ENCODE peak calls at places on chromosomes 13 and 19, in seven cellular contexts. W is transverse colon, V is H1, L is tibial nerve, N is upper lobe of left lung, P is stomach, Y is HepG2. R is an unnamed sample.

GRCh38 chr19:23475477-23475876 is 80.2 kb upstream of the ZNF91 start:
- DNase-seq in W (no peak), V (no peak), L (no peak), N (no peak), P (no peak), Y (no peak), R (no peak)

GRCh38 chr13:25213716-25214115 is 41.6 kb upstream of the AMER2 start:
- DNase-seq in W (no peak), V (no peak), L (no peak), N (no peak), P (no peak), Y (no peak), R (no peak)

GRCh38 chr13:37995052-37995451 is 125.5 kb upstream of the TRPC4 start:
- DNase-seq in W (no peak), V (no peak), L (no peak), N (no peak), P (no peak), Y (no peak), R (no peak)

GRCh38 chr19:18611327-18612050 is 1.2 kb upstream of the TMEM59L start:
- DNase-seq in W (no peak), V (peak; percentile 81), L (no peak), N (peak; percentile 81), P (no peak), Y (peak; percentile 76), R (no peak)

GRCh38 chr13:77429320-77430142 is 102.6 kb upstream of the MYCBP2 start:
- DNase-seq in W (no peak), V (no peak), L (no peak), N (no peak), P (no peak), Y (no peak), R (no peak)

GRCh38 chr13:99656843-99657506 is 155.7 kb downstream of the TM9SF2 start:
- DNase-seq in W (no peak), V (no peak), L (no peak), N (no peak), P (no peak), Y (no peak), R (no peak)

GRCh38 chr19:49878744-49879070 is 1.2 kb downstream of the TBC1D17 start:
- DNase-seq in W (no peak), V (no peak), L (no peak), N (no peak), P (no peak), Y (no peak), R (peak; percentile 43)

GRCh38 chr19:46840157-46840942 is 10.3 kb downstream of the AP2S1 start:
- DNase-seq in W (peak; percentile 51), V (peak; percentile 60), L (peak; percentile 28), N (no peak), P (peak; percentile 57), Y (peak; percentile 63), R (peak; percentile 71)

GRCh38 chr19:33445752-33446070 is 72.2 kb downstream of the CEBPG start:
- DNase-seq in W (no peak), V (no peak), L (no peak), N (no peak), P (no peak), Y (no peak), R (no peak)

GRCh38 chr13:46759861-46760260 is 37.1 kb downstream of the ESD start:
- DNase-seq in W (peak; percentile 20), V (no peak), L (no peak), N (no peak), P (no peak), Y (no peak), R (no peak)

GRCh38 chr19:17076539-17076919 is 952 bp downstream of the MYO9B start:
- DNase-seq in W (peak; percentile 27), V (no peak), L (no peak), N (no peak), P (no peak), Y (no peak), R (no peak)

GRCh38 chr13:42266464-42266863 is 5.5 kb upstream of the AKAP11 start:
- DNase-seq in W (no peak), V (no peak), L (no peak), N (no peak), P (no peak), Y (no peak), R (no peak)

GRCh38 chr13:37617162-37617561 is 18.6 kb upstream of the POSTN start:
- DNase-seq in W (no peak), V (no peak), L (no peak), N (no peak), P (no peak), Y (no peak), R (no peak)

GRCh38 chr13:110217811-110218210 is 89.1 kb downstream of the COL4A1 start:
- DNase-seq in W (no peak), V (no peak), L (no peak), N (no peak), P (no peak), Y (no peak), R (no peak)

GRCh38 chr13:110225609-110226008 is 81.3 kb downstream of the COL4A1 start:
- DNase-seq in W (no peak), V (no peak), L (no peak), N (no peak), P (no peak), Y (no peak), R (no peak)

GRCh38 chr13:110218601-110219201 is 88.3 kb downstream of the COL4A1 start:
- DNase-seq in W (no peak), V (no peak), L (no peak), N (peak; percentile 59), P (no peak), Y (no peak), R (no peak)

GRCh38 chr13:110225007-110225406 is 82.0 kb downstream of the COL4A1 start:
- DNase-seq in W (no peak), V (no peak), L (no peak), N (no peak), P (no peak), Y (no peak), R (no peak)

DNA sequence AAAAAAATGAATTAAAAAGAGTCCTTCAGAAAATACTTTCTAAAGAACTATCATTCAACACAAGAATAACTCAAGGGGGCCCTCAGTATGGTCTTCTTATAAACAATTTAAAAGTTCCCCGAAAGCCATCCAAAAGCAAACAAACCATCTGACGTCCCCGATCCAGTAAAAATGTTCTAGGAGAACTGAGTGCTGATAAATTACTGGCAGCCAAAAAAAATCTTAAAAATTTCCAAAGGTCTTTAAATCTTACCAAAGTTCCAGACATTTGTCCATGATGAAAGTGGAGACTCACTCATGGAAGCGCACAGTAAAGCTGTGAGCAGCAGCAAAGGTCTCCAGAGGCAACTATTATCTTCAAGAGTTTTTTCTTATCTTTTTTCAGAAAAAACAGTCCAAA is 85.6 kb downstream of the COL4A1 start:
- DNase-seq in W (no peak), V (no peak), L (no peak), N (no peak), P (no peak), Y (no peak), R (no peak)
- TF ChIP-seq EP300 in W (no peak), V (no peak), L (no peak), N (no peak), P (no peak), Y (no peak), R (no peak)

GRCh38 chr13:44307255-44307654 is 66.4 kb upstream of the SERP2 start:
- DNase-seq in W (no peak), V (no peak), L (no peak), N (no peak), P (no peak), Y (no peak), R (no peak)
- H3K27ac ChIP-seq in W (peak overlapping the region; percentile 83), V (no peak overlapping the region), L (peak overlapping the region; percentile 63), N (peak overlapping the region; percentile 91), P (peak overlapping the region; percentile 84), Y (no peak overlapping the region), R (peak overlapping the region; percentile 2)

DNA sequence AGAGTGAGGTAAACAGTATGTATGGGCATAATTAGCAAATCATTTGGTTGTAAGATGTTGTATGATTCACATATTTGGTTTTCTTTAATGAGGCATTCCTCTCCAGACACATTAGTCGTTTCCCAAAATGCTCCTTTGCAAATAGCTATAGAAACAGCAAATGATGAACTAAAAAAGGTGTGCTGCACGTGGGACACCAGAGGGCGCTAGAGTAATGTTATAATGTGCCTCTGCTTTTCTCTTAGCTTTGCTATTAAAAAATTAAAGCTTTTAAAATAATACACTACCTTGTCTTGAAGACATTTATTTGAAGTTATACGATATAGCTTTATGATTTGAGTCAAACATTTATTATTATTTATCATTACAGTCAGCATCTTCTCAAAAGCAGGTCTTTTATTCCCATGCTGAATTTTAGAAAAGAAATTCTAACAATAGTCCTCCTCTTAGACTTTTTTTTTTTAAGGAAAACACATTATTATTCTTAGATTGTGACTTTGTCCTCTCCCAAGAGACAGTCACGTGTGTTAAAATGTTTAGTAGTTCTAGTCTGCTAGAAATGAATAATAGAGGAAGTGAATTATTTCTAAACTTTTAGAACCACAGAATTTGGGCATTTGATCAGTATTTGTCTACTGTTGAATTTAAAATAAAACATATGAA is 121.6 kb upstream of the FRY start:
- DNase-seq in W (peak; percentile 46), V (no peak), L (peak; percentile 52), N (no peak), P (peak; percentile 53), Y (peak; percentile 45), R (peak; percentile 20)
- TF ChIP-seq CTCF in W (peak; percentile 70), V (peak; percentile 65), L (peak; percentile 78), N (peak; percentile 82), P (no peak), Y (peak; percentile 77), R (peak; percentile 77)

DNA sequence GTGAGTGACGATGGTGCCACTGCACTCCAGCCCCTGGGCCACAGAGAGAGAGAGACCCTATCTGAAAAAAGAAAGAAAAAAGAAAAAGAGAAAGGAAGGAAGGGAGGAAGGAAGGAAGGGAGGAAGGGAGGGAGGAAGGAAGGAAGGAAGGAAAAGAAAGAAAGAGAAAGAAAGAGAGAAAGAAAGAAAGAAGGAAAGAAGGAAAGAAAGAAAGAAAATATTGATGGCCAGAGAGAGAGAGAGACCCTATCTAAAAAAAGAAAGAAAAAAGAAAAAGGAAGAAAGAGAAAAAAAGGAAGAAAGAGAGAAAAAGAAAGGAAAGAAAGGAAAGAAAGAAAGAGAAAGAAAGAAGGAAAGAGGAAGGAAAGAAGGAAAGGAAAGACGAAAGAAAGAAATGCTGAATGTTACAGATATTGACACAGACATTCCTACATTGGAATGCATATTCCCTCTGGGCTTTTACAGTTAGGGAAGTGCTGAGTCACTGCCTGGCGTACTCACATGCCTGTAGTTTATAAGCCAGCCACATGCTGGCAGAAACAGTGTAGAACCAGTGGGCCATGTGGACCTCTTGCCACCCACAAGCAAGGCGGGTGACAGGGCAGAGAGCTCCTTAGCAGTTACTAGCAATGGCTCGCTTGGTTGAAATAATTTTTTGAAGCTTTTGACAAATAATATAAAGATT is 34.6 kb upstream of the SLC46A3 start:
- DNase-seq in W (peak; percentile 55), V (peak; percentile 50), L (peak; percentile 43), N (no peak), P (peak; percentile 31), Y (peak; percentile 75), R (no peak)
- TF ChIP-seq EP300 in W (no peak), V (no peak), L (no peak), N (no peak), P (no peak), Y (no peak), R (no peak)